ENCODE peak calls at places on chromosomes 11 and 22, in seven cellular contexts. K, P, O, Q, N, X and F are unnamed samples.

GRCh38 chr11:2290351-2290841 is 11.3 kb downstream of the C11orf21 start:
- DNase-seq in X (no peak), N (no peak), K (no peak), O (no peak), Q (no peak), P (no peak), F (no peak)

GRCh38 chr11:100581318-100581717 is 105.8 kb upstream of the ARHGAP42 start:
- DNase-seq in O (no peak), P (no peak), Q (no peak), K (no peak), X (no peak), N (no peak), F (no peak)

GRCh38 chr11:19076744-19077589 is 16.4 kb upstream of the MRGPRX2 start:
- DNase-seq in K (peak; percentile 73), Q (peak; percentile 69), O (no peak), N (peak; percentile 75), P (peak; percentile 80), X (peak; percentile 43), F (peak; percentile 65)

GRCh38 chr11:72836111-72836510 is 21.9 kb downstream of the ATG16L2 start:
- DNase-seq in O (no peak), K (no peak), N (no peak), X (no peak), P (no peak), Q (no peak), F (no peak)

GRCh38 chr22:39318507-39319283 is 728 bp downstream of the RPL3 start:
- DNase-seq in K (peak; percentile 45), Q (no peak), O (no peak), N (no peak), P (no peak), X (no peak), F (peak; percentile 54)

GRCh38 chr11:44130751-44131150 is 35.3 kb downstream of the EXT2 start:
- DNase-seq in K (no peak), O (no peak), P (no peak), Q (no peak), N (no peak), X (no peak), F (no peak)

GRCh38 chr11:73983764-73984543 is 1.3 kb upstream of the UCP2 start:
- DNase-seq in N (no peak), Q (no peak), K (peak; percentile 53), P (no peak), O (no peak), X (no peak), F (no peak)

GRCh38 chr11:68958211-68958610 is 22.6 kb downstream of the MRGPRD start:
- DNase-seq in Q (no peak), O (no peak), K (no peak), X (no peak), N (no peak), P (no peak), F (no peak)